ENCODE peak calls at places on chromosomes 4 and X, in six cellular contexts. One of them, this sample, is unnamed.

GRCh38 chr4:24923550-24923949 is 10.7 kb upstream of the CCDC149 start:
- DNase-seq in uterus: no peak
- DNase-seq in Peyer's patch: no peak
- DNase-seq in dorsolateral prefrontal cortex: no peak
- DNase-seq in WERI-Rb-1: no peak
- DNase-seq in AG04450: no peak
- DNase-seq in this sample: no peak

GRCh38 chr4:23857353-23857752 is 32.5 kb downstream of the PPARGC1A start:
- DNase-seq in uterus: no peak
- DNase-seq in Peyer's patch: no peak
- DNase-seq in dorsolateral prefrontal cortex: no peak
- DNase-seq in WERI-Rb-1: no peak
- DNase-seq in AG04450: no peak
- DNase-seq in this sample: peak; percentile 28

GRCh38 chr4:87192155-87192919 is 28.1 kb downstream of the KLHL8 start:
- DNase-seq in uterus: no peak
- DNase-seq in Peyer's patch: no peak
- DNase-seq in dorsolateral prefrontal cortex: no peak
- DNase-seq in WERI-Rb-1: no peak
- DNase-seq in AG04450: no peak
- DNase-seq in this sample: peak; percentile 40

GRCh38 chr4:126939401-126939800 is 693.4 kb upstream of the INTU start:
- DNase-seq in uterus: no peak
- DNase-seq in Peyer's patch: no peak
- DNase-seq in dorsolateral prefrontal cortex: no peak
- DNase-seq in WERI-Rb-1: no peak
- DNase-seq in AG04450: peak; percentile 32
- DNase-seq in this sample: peak; percentile 78

GRCh38 chrX:100648601-100649417 is 4.8 kb downstream of the SRPX2 start:
- DNase-seq in uterus: peak; percentile 57
- DNase-seq in Peyer's patch: no peak
- DNase-seq in dorsolateral prefrontal cortex: no peak
- DNase-seq in WERI-Rb-1: no peak
- DNase-seq in AG04450: peak; percentile 55
- DNase-seq in this sample: peak; percentile 84

GRCh38 chr4:80305466-80305865 is 30.1 kb upstream of the CFAP299 start:
- DNase-seq in uterus: no peak
- DNase-seq in Peyer's patch: no peak
- DNase-seq in dorsolateral prefrontal cortex: no peak
- DNase-seq in WERI-Rb-1: no peak
- DNase-seq in AG04450: no peak
- DNase-seq in this sample: peak; percentile 84

GRCh38 chrX:38312436-38312835 is 14.9 kb downstream of the RPGR start:
- DNase-seq in uterus: no peak
- DNase-seq in Peyer's patch: no peak
- DNase-seq in dorsolateral prefrontal cortex: no peak
- DNase-seq in WERI-Rb-1: no peak
- DNase-seq in AG04450: no peak
- DNase-seq in this sample: peak; percentile 67

GRCh38 chr4:139050436-139050835 is 34.9 kb downstream of the NOCT start:
- DNase-seq in uterus: no peak
- DNase-seq in Peyer's patch: no peak
- DNase-seq in dorsolateral prefrontal cortex: no peak
- DNase-seq in WERI-Rb-1: no peak
- DNase-seq in AG04450: no peak
- DNase-seq in this sample: peak; percentile 33

GRCh38 chrX:2159393-2159792 is 341.4 kb downstream of the DHRSX start:
- DNase-seq in uterus: no peak
- DNase-seq in Peyer's patch: no peak
- DNase-seq in dorsolateral prefrontal cortex: no peak
- DNase-seq in WERI-Rb-1: no peak
- DNase-seq in AG04450: no peak
- DNase-seq in this sample: no peak

GRCh38 chrX:153874366-153875125 is 11.4 kb downstream of the L1CAM start:
- DNase-seq in uterus: no peak
- DNase-seq in Peyer's patch: no peak
- DNase-seq in dorsolateral prefrontal cortex: no peak
- DNase-seq in WERI-Rb-1: no peak
- DNase-seq in AG04450: no peak
- DNase-seq in this sample: no peak

GRCh38 chrX:73850124-73851013 is 287.4 kb downstream of the CHIC1 start:
- DNase-seq in uterus: peak; percentile 24
- DNase-seq in Peyer's patch: no peak
- DNase-seq in dorsolateral prefrontal cortex: peak; percentile 39
- DNase-seq in WERI-Rb-1: no peak
- DNase-seq in AG04450: no peak
- DNase-seq in this sample: peak; percentile 6

GRCh38 chr4:175772170-175772685 is 39.8 kb downstream of the GPM6A start:
- DNase-seq in uterus: no peak
- DNase-seq in Peyer's patch: no peak
- DNase-seq in dorsolateral prefrontal cortex: no peak
- DNase-seq in WERI-Rb-1: no peak
- DNase-seq in AG04450: no peak
- DNase-seq in this sample: no peak

GRCh38 chr4:186946682-186947294 is 223.1 kb upstream of the FAT1 start:
- DNase-seq in uterus: no peak
- DNase-seq in Peyer's patch: peak; percentile 79
- DNase-seq in dorsolateral prefrontal cortex: no peak
- DNase-seq in WERI-Rb-1: no peak
- DNase-seq in AG04450: no peak
- DNase-seq in this sample: no peak

GRCh38 chrX:139429913-139430312 is 100.6 kb upstream of the F9 start:
- DNase-seq in uterus: no peak
- DNase-seq in Peyer's patch: no peak
- DNase-seq in dorsolateral prefrontal cortex: no peak
- DNase-seq in WERI-Rb-1: no peak
- DNase-seq in AG04450: no peak
- DNase-seq in this sample: peak; percentile 15

GRCh38 chrX:9682861-9683260 is 82.8 kb downstream of the GPR143 start:
- DNase-seq in uterus: no peak
- DNase-seq in Peyer's patch: no peak
- DNase-seq in dorsolateral prefrontal cortex: no peak
- DNase-seq in WERI-Rb-1: no peak
- DNase-seq in AG04450: no peak
- DNase-seq in this sample: no peak

GRCh38 chrX:115940348-115940747 is 230.2 kb upstream of the AGTR2 start:
- DNase-seq in uterus: no peak
- DNase-seq in Peyer's patch: no peak
- DNase-seq in dorsolateral prefrontal cortex: no peak
- DNase-seq in WERI-Rb-1: peak; percentile 63
- DNase-seq in AG04450: no peak
- DNase-seq in this sample: no peak

GRCh38 chr4:185211035-185211434 is 1.6 kb downstream of the SNX25 start:
- DNase-seq in uterus: no peak
- DNase-seq in Peyer's patch: no peak
- DNase-seq in dorsolateral prefrontal cortex: no peak
- DNase-seq in WERI-Rb-1: no peak
- DNase-seq in AG04450: no peak
- DNase-seq in this sample: no peak

GRCh38 chr4:81375745-81376144 is 96.0 kb downstream of the RASGEF1B start:
- DNase-seq in uterus: no peak
- DNase-seq in Peyer's patch: no peak
- DNase-seq in dorsolateral prefrontal cortex: no peak
- DNase-seq in WERI-Rb-1: no peak
- DNase-seq in AG04450: no peak
- DNase-seq in this sample: no peak

GRCh38 chr4:183142566-183143545 is 43.8 kb downstream of the WWC2 start:
- DNase-seq in uterus: no peak
- DNase-seq in Peyer's patch: no peak
- DNase-seq in dorsolateral prefrontal cortex: peak; percentile 46
- DNase-seq in WERI-Rb-1: no peak
- DNase-seq in AG04450: no peak
- DNase-seq in this sample: peak; percentile 97

GRCh38 chrX:15204130-15204751 is 65.6 kb downstream of the ASB9 start:
- DNase-seq in uterus: no peak
- DNase-seq in Peyer's patch: no peak
- DNase-seq in dorsolateral prefrontal cortex: no peak
- DNase-seq in WERI-Rb-1: no peak
- DNase-seq in AG04450: no peak
- DNase-seq in this sample: no peak

GRCh38 chr4:183718876-183719275 is 59.8 kb downstream of the TRAPPC11 start:
- DNase-seq in uterus: no peak
- DNase-seq in Peyer's patch: no peak
- DNase-seq in dorsolateral prefrontal cortex: no peak
- DNase-seq in WERI-Rb-1: no peak
- DNase-seq in AG04450: no peak
- DNase-seq in this sample: no peak

DNA sequence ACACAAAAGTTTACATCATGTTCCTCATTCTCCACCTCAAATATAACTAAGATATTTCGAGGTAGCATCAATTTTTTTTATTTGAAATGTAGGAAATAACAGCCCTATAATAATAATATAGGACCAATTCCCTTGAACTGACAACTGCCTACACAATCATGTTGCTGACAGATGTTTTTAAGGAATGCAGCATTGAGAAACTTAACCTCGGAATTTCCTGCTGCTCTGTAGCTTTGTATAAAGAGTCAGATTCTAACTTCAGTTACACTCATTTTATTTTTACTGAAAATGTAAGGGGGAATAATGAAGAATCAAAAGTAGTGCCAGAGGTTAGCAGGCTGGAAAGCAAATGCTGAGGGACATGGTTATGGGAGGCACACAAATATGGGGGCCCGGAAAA is 235.8 kb downstream of the RBMX2 start:
- DNase-seq in uterus: no peak
- DNase-seq in Peyer's patch: no peak
- DNase-seq in dorsolateral prefrontal cortex: no peak
- DNase-seq in WERI-Rb-1: no peak
- DNase-seq in AG04450: peak; percentile 4
- DNase-seq in this sample: peak; percentile 71
- TF ChIP-seq CTCF in uterus: no peak
- TF ChIP-seq CTCF in Peyer's patch: no peak
- TF ChIP-seq CTCF in dorsolateral prefrontal cortex: no peak
- TF ChIP-seq CTCF in WERI-Rb-1: no peak
- TF ChIP-seq CTCF in AG04450: no peak
- TF ChIP-seq CTCF in this sample: no peak

GRCh38 chr4:2413821-2414610 is 4.4 kb downstream of the ZFYVE28 start:
- DNase-seq in uterus: no peak
- DNase-seq in Peyer's patch: peak; percentile 92
- DNase-seq in dorsolateral prefrontal cortex: no peak
- DNase-seq in WERI-Rb-1: no peak
- DNase-seq in AG04450: no peak
- DNase-seq in this sample: peak; percentile 33

GRCh38 chr4:2412534-2412884 is 5.9 kb downstream of the ZFYVE28 start:
- DNase-seq in uterus: no peak
- DNase-seq in Peyer's patch: peak; percentile 81
- DNase-seq in dorsolateral prefrontal cortex: no peak
- DNase-seq in WERI-Rb-1: no peak
- DNase-seq in AG04450: no peak
- DNase-seq in this sample: no peak

GRCh38 chr4:2415213-2415612 is 3.2 kb downstream of the ZFYVE28 start:
- DNase-seq in uterus: no peak
- DNase-seq in Peyer's patch: no peak
- DNase-seq in dorsolateral prefrontal cortex: no peak
- DNase-seq in WERI-Rb-1: no peak
- DNase-seq in AG04450: no peak
- DNase-seq in this sample: no peak

GRCh38 chr4:2411786-2412510 is 6.5 kb downstream of the ZFYVE28 start:
- DNase-seq in uterus: no peak
- DNase-seq in Peyer's patch: no peak
- DNase-seq in dorsolateral prefrontal cortex: no peak
- DNase-seq in WERI-Rb-1: no peak
- DNase-seq in AG04450: no peak
- DNase-seq in this sample: no peak

GRCh38 chr4:2412885-2413716 is 5.3 kb downstream of the ZFYVE28 start:
- DNase-seq in uterus: peak; percentile 63
- DNase-seq in Peyer's patch: peak; percentile 90
- DNase-seq in dorsolateral prefrontal cortex: peak; percentile 66
- DNase-seq in WERI-Rb-1: no peak
- DNase-seq in AG04450: peak; percentile 33
- DNase-seq in this sample: peak; percentile 88
- H3K4me3 ChIP-seq in uterus: no peak overlapping the region
- H3K4me3 ChIP-seq in Peyer's patch: peak overlapping the region; percentile 20
- H3K4me3 ChIP-seq in dorsolateral prefrontal cortex: peak overlapping the region; percentile 52
- H3K4me3 ChIP-seq in WERI-Rb-1: no peak overlapping the region
- H3K4me3 ChIP-seq in AG04450: peak overlapping the region; percentile 49
- H3K4me3 ChIP-seq in this sample: peak overlapping the region; percentile 54

DNA sequence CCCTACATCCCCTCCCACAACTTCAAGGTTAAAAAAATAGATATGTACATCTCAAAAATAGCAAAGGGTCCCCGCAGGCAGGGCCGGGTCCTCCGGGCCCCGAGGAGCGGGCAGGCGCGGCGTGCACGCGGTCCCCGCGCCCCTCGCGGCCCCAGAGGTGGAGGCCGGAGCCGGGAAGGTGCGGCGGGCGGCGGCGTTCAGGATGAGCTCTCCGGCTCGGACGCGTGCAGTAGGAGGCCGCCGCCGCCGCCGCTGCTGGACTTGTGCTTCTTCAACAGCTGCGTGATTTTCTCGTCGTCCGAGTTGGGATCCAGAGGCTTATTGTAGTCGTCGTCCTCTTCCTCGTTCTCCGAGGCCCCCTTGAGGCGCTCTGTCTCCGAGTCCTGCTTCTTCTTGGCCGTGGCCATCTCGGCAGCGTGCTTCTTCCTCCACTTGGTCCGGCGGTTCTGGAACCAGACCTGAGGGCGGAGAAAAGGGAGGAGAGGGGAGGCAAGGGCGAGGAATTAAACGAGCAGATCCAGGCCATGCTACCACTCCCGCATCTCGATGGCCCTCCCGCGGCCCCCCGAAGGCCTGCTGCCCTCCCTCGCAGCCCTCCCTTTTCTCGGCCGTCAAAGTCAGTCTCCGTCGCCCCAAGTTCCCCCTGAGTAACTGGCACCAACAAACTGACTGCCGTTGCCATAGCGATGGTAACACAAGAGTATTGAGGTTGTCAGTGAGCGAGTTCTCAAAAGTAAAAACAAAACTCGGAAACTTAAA is 5.8 kb downstream of the NKX6-1 start:
- DNase-seq in uterus: no peak
- DNase-seq in Peyer's patch: no peak
- DNase-seq in dorsolateral prefrontal cortex: no peak
- DNase-seq in WERI-Rb-1: peak; percentile 57
- DNase-seq in AG04450: no peak
- DNase-seq in this sample: peak; percentile 17
- TF ChIP-seq CTCF in uterus: no peak
- TF ChIP-seq CTCF in Peyer's patch: no peak
- TF ChIP-seq CTCF in dorsolateral prefrontal cortex: no peak
- TF ChIP-seq CTCF in WERI-Rb-1: peak; percentile 33
- TF ChIP-seq CTCF in AG04450: peak; percentile 14
- TF ChIP-seq CTCF in this sample: peak; percentile 18

DNA sequence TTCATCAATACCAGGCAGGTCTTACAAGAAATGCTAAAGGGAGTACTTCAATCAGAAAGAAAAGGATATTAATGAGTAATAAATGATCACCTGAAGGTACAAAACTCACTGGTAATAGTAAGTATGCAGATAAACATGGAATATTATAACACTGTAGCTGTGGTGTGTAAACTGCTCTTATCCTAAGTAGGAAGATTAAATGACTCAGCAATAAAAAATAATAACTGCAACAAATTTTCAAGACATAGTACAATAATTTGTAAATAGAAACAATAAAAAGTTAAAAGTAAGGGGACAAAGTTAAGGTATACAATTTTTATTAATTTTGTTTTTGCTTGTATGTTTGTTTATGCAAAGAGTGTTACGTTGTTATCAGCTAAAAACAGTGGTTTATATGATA is 43.7 kb upstream of the DACH2 start:
- DNase-seq in uterus: no peak
- DNase-seq in Peyer's patch: no peak
- DNase-seq in dorsolateral prefrontal cortex: no peak
- DNase-seq in WERI-Rb-1: no peak
- DNase-seq in AG04450: no peak
- DNase-seq in this sample: no peak
- H3K4me3 ChIP-seq in uterus: no peak overlapping the region
- H3K4me3 ChIP-seq in Peyer's patch: no peak overlapping the region
- H3K4me3 ChIP-seq in dorsolateral prefrontal cortex: no peak overlapping the region
- H3K4me3 ChIP-seq in WERI-Rb-1: no peak overlapping the region
- H3K4me3 ChIP-seq in AG04450: no peak overlapping the region
- H3K4me3 ChIP-seq in this sample: no peak overlapping the region